ENCODE peak calls at places on chromosomes 6 and 20, in nine cellular contexts. G is LoVo; I is Right ventricle myocardium superior; N is AG09309; J is C1 segment of cervical spinal cord; H is effector CD4-positive, alpha-beta T cell; Z is cardiac muscle cell; W is fibroblast of the aortic adventitia; L is EH. Q is an unnamed sample.

GRCh38 chr6:110625883-110626282 is 149.5 kb upstream of the SLC22A16 start:
- DNase-seq in J (no peak), G (no peak), N (no peak), Z (peak), L (peak), I (no peak), H (no peak), W (peak), Q (no peak)

GRCh38 chr6:27830212-27830664 is 82.0 kb downstream of the OR2B2 start:
- DNase-seq in N (no peak), H (no peak), I (no peak), L (no peak), G (no peak), W (no peak), J (no peak), Z (no peak), Q (no peak)

GRCh38 chr6:105902401-105903031 is 183.6 kb upstream of the PRDM1 start:
- DNase-seq in H (no peak), Z (no peak), W (peak), L (peak), G (no peak), J (no peak), N (peak), I (no peak), Q (no peak)

GRCh38 chr6:111810321-111811235 is 62.7 kb downstream of the FYN start:
- DNase-seq in G (no peak), N (no peak), H (no peak), Z (no peak), J (no peak), I (no peak), L (no peak), W (no peak), Q (no peak)

GRCh38 chr6:107418118-107418517 is 41.2 kb downstream of the PDSS2 start:
- DNase-seq in G (no peak), N (no peak), W (peak), L (peak), J (no peak), I (no peak), Z (peak), H (no peak), Q (no peak)

GRCh38 chr6:83824388-83824801 is 28.8 kb upstream of the RIPPLY2 start:
- DNase-seq in H (no peak), G (no peak), Z (no peak), N (no peak), J (no peak), W (peak), I (no peak), L (peak), Q (no peak)

GRCh38 chr6:31842056-31842455 is 14.5 kb downstream of the HSPA1B start:
- DNase-seq in L (no peak), I (no peak), H (no peak), G (no peak), N (no peak), J (no peak), Z (no peak), W (no peak), Q (peak)

GRCh38 chr6:36443951-36444428 is 1.2 kb downstream of the KCTD20 start:
- DNase-seq in L (peak), W (peak), H (no peak), G (peak), N (no peak), J (no peak), I (no peak), Z (no peak), Q (no peak)

GRCh38 chr20:3706774-3707507 is 5.5 kb downstream of the SIGLEC1 start:
- DNase-seq in W (peak), N (no peak), I (no peak), Z (no peak), J (no peak), G (peak), H (no peak), L (peak), Q (peak)

GRCh38 chr6:136701011-136701410 is 91.3 kb downstream of the MAP3K5 start:
- DNase-seq in I (no peak), G (no peak), L (no peak), J (no peak), H (no peak), N (no peak), W (no peak), Z (no peak), Q (no peak)

GRCh38 chr20:60632420-60633262 is 619.4 kb upstream of the CDH4 start:
- DNase-seq in J (no peak), I (no peak), G (no peak), H (no peak), Z (no peak), W (no peak), N (no peak), L (no peak), Q (no peak)

GRCh38 chr6:19988555-19988954 is 151.4 kb downstream of the ID4 start:
- DNase-seq in G (peak), Z (peak), N (no peak), W (peak), L (peak), J (no peak), H (no peak), I (no peak), Q (no peak)

GRCh38 chr6:139028242-139028657 is 295 bp upstream of the ABRACL start:
- DNase-seq in H (no peak), L (no peak), N (no peak), I (no peak), W (no peak), G (no peak), Z (no peak), J (no peak), Q (no peak)

GRCh38 chr6:111591370-111591900 is 14.2 kb downstream of the TRAF3IP2 start:
- DNase-seq in J (no peak), G (peak), I (peak), H (no peak), N (peak), W (peak), Z (peak), L (peak), Q (peak)

GRCh38 chr20:25148181-25148981 is 47.1 kb upstream of the ENTPD6 start:
- DNase-seq in I (peak), N (no peak), G (no peak), L (peak), Z (peak), J (no peak), W (peak), H (peak), Q (no peak)

Q was measured in kidney.